ENCODE peak calls at places on chromosomes 7 and 10, in eight cellular contexts. U is activated CD4-positive, alpha-beta T cell treated with anti-CD3 and anti-CD28 coated beads, Interleukin-2, amount 50 U/mL, for 4 hours; V is GDM1; E is nephron progenitor cell; B is thyroid gland; J is endothelial cell; O is LoVo; Z is effector memory CD8-positive, alpha-beta T cell. P is an unnamed sample.
A peak's percentile ranks its signal among the peaks of the same experiment; 100 is the strongest.

GRCh38 chr10:97683556-97684357 is 3.3 kb downstream of the AVPI1 start:
- DNase-seq in U (no peak), V (no peak), E (no peak), B (no peak), J (no peak), O (no peak), Z (no peak), P (no peak)

GRCh38 chr7:140552240-140552679 is 73.0 kb upstream of the MKRN1 start:
- DNase-seq in U (no peak), V (no peak), E (no peak), B (no peak), J (no peak), O (no peak), Z (no peak), P (no peak)

GRCh38 chr7:19916011-19916410 is 142.6 kb upstream of the TMEM196 start:
- DNase-seq in U (no peak), V (no peak), E (no peak), B (no peak), J (no peak), O (peak; percentile 11), Z (no peak), P (no peak)

GRCh38 chr7:92614586-92615237 is 24.5 kb upstream of the FAM133B start:
- DNase-seq in U (no peak), V (no peak), E (no peak), B (no peak), J (no peak), O (no peak), Z (no peak), P (no peak)

GRCh38 chr10:126130291-126130710 is 233.9 kb downstream of the FANK1 start:
- DNase-seq in U (no peak), V (no peak), E (no peak), B (peak; percentile 6), J (no peak), O (no peak), Z (no peak), P (no peak)

GRCh38 chr7:22723171-22723601 is 3.8 kb upstream of the IL6 start:
- DNase-seq in U (no peak), V (no peak), E (no peak), B (peak; percentile 93), J (no peak), O (no peak), Z (no peak), P (no peak)

GRCh38 chr7:83119002-83119358 is 43.7 kb downstream of the PCLO start:
- DNase-seq in U (no peak), V (no peak), E (no peak), B (no peak), J (no peak), O (no peak), Z (no peak), P (no peak)

GRCh38 chr7:116834815-116835533 is 27.4 kb upstream of the CAPZA2 start:
- DNase-seq in U (no peak), V (no peak), E (no peak), B (peak; percentile 41), J (no peak), O (peak; percentile 63), Z (no peak), P (no peak)

GRCh38 chr7:28904539-28905143 is 53.5 kb downstream of the TRIL start:
- DNase-seq in U (no peak), V (no peak), E (no peak), B (no peak), J (no peak), O (no peak), Z (no peak), P (no peak)

GRCh38 chr10:103600956-103601569 is 107.6 kb downstream of the NEURL1 start:
- DNase-seq in U (no peak), V (no peak), E (no peak), B (no peak), J (no peak), O (no peak), Z (no peak), P (no peak)

GRCh38 chr10:132640326-132641125 is 102.9 kb downstream of the INPP5A start:
- DNase-seq in U (no peak), V (no peak), E (no peak), B (no peak), J (no peak), O (no peak), Z (no peak), P (no peak)

GRCh38 chr10:86292462-86293322 is 73.9 kb downstream of the GRID1 start:
- DNase-seq in U (no peak), V (no peak), E (no peak), B (peak; percentile 34), J (no peak), O (no peak), Z (no peak), P (no peak)

GRCh38 chr7:25820432-25821040 is 331.5 kb upstream of the NFE2L3 start:
- DNase-seq in U (no peak), V (no peak), E (no peak), B (peak; percentile 64), J (peak; percentile 26), O (peak; percentile 38), Z (no peak), P (no peak)

GRCh38 chr7:157903715-157904114 is 566.9 kb downstream of the DNAJB6 start:
- DNase-seq in U (no peak), V (no peak), E (no peak), B (no peak), J (no peak), O (no peak), Z (no peak), P (no peak)

GRCh38 chr10:33899578-33900531 is 565.4 kb upstream of the NRP1 start:
- DNase-seq in U (no peak), V (no peak), E (no peak), B (no peak), J (no peak), O (no peak), Z (no peak), P (no peak)

GRCh38 chr10:25061711-25062455 is 45.5 kb downstream of the THNSL1 start:
- DNase-seq in U (no peak), V (no peak), E (no peak), B (no peak), J (no peak), O (no peak), Z (no peak), P (no peak)

GRCh38 chr7:98322331-98323260 is 41.1 kb downstream of the BRI3 start:
- DNase-seq in U (no peak), V (no peak), E (no peak), B (no peak), J (no peak), O (no peak), Z (no peak), P (no peak)

GRCh38 chr7:159017741-159018140 is 126.9 kb downstream of the VIPR2 start:
- DNase-seq in U (no peak), V (no peak), E (no peak), B (no peak), J (no peak), O (no peak), Z (no peak), P (no peak)

GRCh38 chr10:76024460-76025123 is 593.2 kb downstream of the LRMDA start:
- DNase-seq in U (no peak), V (no peak), E (no peak), B (no peak), J (no peak), O (no peak), Z (no peak), P (no peak)

GRCh38 chr7:14698239-14698638 is 204.3 kb downstream of the DGKB start:
- DNase-seq in U (no peak), V (no peak), E (no peak), B (no peak), J (no peak), O (no peak), Z (no peak), P (no peak)

GRCh38 chr10:73506491-73506890 is 10.7 kb upstream of the PPP3CB start:
- DNase-seq in U (no peak), V (no peak), E (no peak), B (no peak), J (no peak), O (no peak), Z (no peak), P (no peak)

GRCh38 chr7:74364061-74364460 is 74.9 kb downstream of the CLIP2 start:
- DNase-seq in U (no peak), V (no peak), E (no peak), B (no peak), J (peak; percentile 43), O (no peak), Z (no peak), P (no peak)

GRCh38 chr7:98470131-98470985 is 69.5 kb upstream of the BAIAP2L1 start:
- DNase-seq in U (no peak), V (no peak), E (peak; percentile 89), B (peak; percentile 51), J (peak; percentile 40), O (peak; percentile 50), Z (no peak), P (no peak)

GRCh38 chr7:75842836-75843446 is 29.3 kb upstream of the CCL24 start:
- DNase-seq in U (no peak), V (no peak), E (no peak), B (no peak), J (no peak), O (peak; percentile 23), Z (no peak), P (no peak)

P was measured in frontal cortex.